ENCODE peak calls at places on chromosomes 13 and 19, in six cellular contexts. One of them, this sample, is unnamed.

GRCh38 chr13:47933688-47934011 is 67.4 kb downstream of the SUCLA2 start:
- DNase-seq in HepG2: peak; percentile 10
- DNase-seq in K562: no peak
- DNase-seq in H1: no peak
- DNase-seq in GM12878: no peak
- DNase-seq in SK-N-SH: no peak
- DNase-seq in this sample: peak; percentile 47

GRCh38 chr13:36341718-36342117 is 4.5 kb downstream of the SPART start:
- DNase-seq in HepG2: no peak
- DNase-seq in K562: no peak
- DNase-seq in H1: no peak
- DNase-seq in GM12878: no peak
- DNase-seq in SK-N-SH: no peak
- DNase-seq in this sample: no peak

GRCh38 chr13:65966991-65967451 is 1263.1 kb downstream of the PCDH9 start:
- DNase-seq in HepG2: peak; percentile 34
- DNase-seq in K562: peak; percentile 9
- DNase-seq in H1: peak; percentile 25
- DNase-seq in GM12878: no peak
- DNase-seq in SK-N-SH: peak; percentile 7
- DNase-seq in this sample: peak; percentile 44

GRCh38 chr19:38538793-38539528 is 78.8 kb downstream of the MAP4K1 start:
- DNase-seq in HepG2: no peak
- DNase-seq in K562: no peak
- DNase-seq in H1: no peak
- DNase-seq in GM12878: no peak
- DNase-seq in SK-N-SH: no peak
- DNase-seq in this sample: no peak

GRCh38 chr19:5978606-5979552 is 939 bp upstream of the RANBP3 start:
- DNase-seq in HepG2: no peak
- DNase-seq in K562: peak; percentile 46
- DNase-seq in H1: no peak
- DNase-seq in GM12878: no peak
- DNase-seq in SK-N-SH: peak; percentile 42
- DNase-seq in this sample: no peak

GRCh38 chr13:31786011-31786410 is 46.7 kb downstream of the RXFP2 start:
- DNase-seq in HepG2: no peak
- DNase-seq in K562: no peak
- DNase-seq in H1: no peak
- DNase-seq in GM12878: no peak
- DNase-seq in SK-N-SH: no peak
- DNase-seq in this sample: no peak

GRCh38 chr19:16820056-16820455 is 9.1 kb upstream of the SIN3B start:
- DNase-seq in HepG2: no peak
- DNase-seq in K562: no peak
- DNase-seq in H1: no peak
- DNase-seq in GM12878: no peak
- DNase-seq in SK-N-SH: no peak
- DNase-seq in this sample: no peak

GRCh38 chr19:54206030-54206830 is 5.6 kb downstream of the RPS9 start:
- DNase-seq in HepG2: no peak
- DNase-seq in K562: peak; percentile 65
- DNase-seq in H1: no peak
- DNase-seq in GM12878: no peak
- DNase-seq in SK-N-SH: no peak
- DNase-seq in this sample: no peak

GRCh38 chr13:35527451-35527850 is 51.0 kb upstream of the MAB21L1 start:
- DNase-seq in HepG2: no peak
- DNase-seq in K562: no peak
- DNase-seq in H1: no peak
- DNase-seq in GM12878: no peak
- DNase-seq in SK-N-SH: no peak
- DNase-seq in this sample: no peak

GRCh38 chr13:109396266-109396665 is 390.1 kb downstream of the IRS2 start:
- DNase-seq in HepG2: no peak
- DNase-seq in K562: no peak
- DNase-seq in H1: no peak
- DNase-seq in GM12878: no peak
- DNase-seq in SK-N-SH: no peak
- DNase-seq in this sample: no peak

GRCh38 chr19:18478545-18479311 is 40.8 kb upstream of the ISYNA1 start:
- DNase-seq in HepG2: peak; percentile 88
- DNase-seq in K562: peak; percentile 71
- DNase-seq in H1: no peak
- DNase-seq in GM12878: peak; percentile 51
- DNase-seq in SK-N-SH: peak; percentile 70
- DNase-seq in this sample: peak; percentile 96

GRCh38 chr19:3458595-3459284 is 21.6 kb downstream of the SMIM24 start:
- DNase-seq in HepG2: no peak
- DNase-seq in K562: no peak
- DNase-seq in H1: no peak
- DNase-seq in GM12878: no peak
- DNase-seq in SK-N-SH: peak; percentile 78
- DNase-seq in this sample: no peak

GRCh38 chr19:48963371-48964204 is 1.5 kb upstream of the FTL start:
- DNase-seq in HepG2: peak; percentile 98
- DNase-seq in K562: peak; percentile 94
- DNase-seq in H1: peak; percentile 80
- DNase-seq in GM12878: no peak
- DNase-seq in SK-N-SH: no peak
- DNase-seq in this sample: peak; percentile 80

GRCh38 chr19:2533686-2534085 is 57.8 kb downstream of the GADD45B start:
- DNase-seq in HepG2: no peak
- DNase-seq in K562: no peak
- DNase-seq in H1: no peak
- DNase-seq in GM12878: no peak
- DNase-seq in SK-N-SH: no peak
- DNase-seq in this sample: no peak

GRCh38 chr19:15591796-15592195 is 23.2 kb upstream of the CYP4F8 start:
- DNase-seq in HepG2: no peak
- DNase-seq in K562: no peak
- DNase-seq in H1: no peak
- DNase-seq in GM12878: no peak
- DNase-seq in SK-N-SH: no peak
- DNase-seq in this sample: no peak

GRCh38 chr19:15589760-15590451 is 25.1 kb upstream of the CYP4F8 start:
- DNase-seq in HepG2: no peak
- DNase-seq in K562: no peak
- DNase-seq in H1: no peak
- DNase-seq in GM12878: no peak
- DNase-seq in SK-N-SH: no peak
- DNase-seq in this sample: no peak

DNA sequence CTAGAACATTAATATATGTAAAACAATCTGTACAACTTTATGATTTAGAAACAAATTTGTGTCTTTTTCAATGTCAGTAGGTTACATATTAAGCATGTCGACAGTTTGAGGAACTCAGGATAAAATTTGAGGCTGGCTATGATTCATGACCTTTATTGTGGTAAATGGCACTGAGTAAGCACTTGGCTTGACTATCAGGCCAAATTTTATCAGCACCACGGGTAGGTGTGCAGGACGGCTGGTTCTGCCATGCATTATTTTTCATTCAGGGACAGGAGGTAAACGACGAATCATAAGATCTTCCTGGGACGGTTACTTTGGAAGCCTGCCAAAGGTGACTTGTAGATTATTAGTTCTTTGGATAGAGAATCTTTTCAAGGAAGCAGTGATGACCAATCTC is 19.9 kb upstream of the CYP4F8 start:
- DNase-seq in HepG2: no peak
- DNase-seq in K562: no peak
- DNase-seq in H1: no peak
- DNase-seq in GM12878: no peak
- DNase-seq in SK-N-SH: no peak
- DNase-seq in this sample: no peak
- TF ChIP-seq POLR2AphosphoS5 in HepG2: no peak
- TF ChIP-seq POLR2AphosphoS5 in K562: no peak
- TF ChIP-seq POLR2AphosphoS5 in H1: no peak
- TF ChIP-seq POLR2AphosphoS5 in GM12878: no peak
- TF ChIP-seq POLR2AphosphoS5 in SK-N-SH: no peak
- TF ChIP-seq POLR2AphosphoS5 in this sample: no peak

DNA sequence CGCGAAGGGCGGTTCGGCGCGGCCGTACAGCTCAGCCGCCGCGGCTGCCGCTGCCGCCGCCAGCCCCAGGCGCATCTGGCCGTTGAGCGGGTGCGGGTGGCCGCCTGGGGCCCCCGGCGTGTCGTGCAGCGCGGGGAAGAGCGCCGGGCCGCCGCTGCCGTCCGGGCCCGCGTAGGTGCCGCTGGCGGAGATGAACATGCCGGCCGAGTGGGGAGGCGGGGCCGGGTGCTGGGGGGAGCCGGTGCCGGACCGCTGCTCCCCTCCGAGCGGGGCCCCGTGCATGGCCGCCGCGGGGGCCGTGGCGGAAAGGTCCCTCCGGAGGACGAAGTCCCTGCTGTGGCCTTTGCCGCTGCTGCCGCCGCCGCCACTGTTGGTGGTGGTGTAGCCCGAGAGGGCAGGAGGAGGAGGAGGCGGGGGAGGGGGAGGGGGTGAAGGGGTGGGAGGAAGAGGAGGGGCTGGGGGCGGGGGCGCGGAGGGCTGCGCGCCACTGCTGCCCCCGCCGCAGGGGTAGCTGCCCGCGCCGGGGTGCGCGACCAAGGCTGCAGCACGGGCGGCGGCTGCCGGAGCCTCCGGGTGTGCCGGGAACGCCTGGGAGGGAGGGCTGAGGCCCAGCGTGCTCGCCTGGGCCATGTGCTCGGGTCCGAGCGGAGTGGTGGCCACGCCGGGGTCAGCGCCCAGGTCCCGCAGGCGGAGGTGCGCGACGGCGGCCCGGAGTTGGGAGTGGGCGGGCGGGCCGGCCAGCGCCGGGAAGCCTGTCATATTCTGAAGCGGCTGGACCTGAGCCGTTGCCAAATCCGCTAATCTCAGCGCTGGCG is 599 bp downstream of the ZIC5 start:
- DNase-seq in HepG2: no peak
- DNase-seq in K562: peak; percentile 55
- DNase-seq in H1: no peak
- DNase-seq in GM12878: no peak
- DNase-seq in SK-N-SH: peak; percentile 50
- DNase-seq in this sample: no peak
- TF ChIP-seq GABPA in HepG2: no peak
- TF ChIP-seq GABPA in K562: no peak
- TF ChIP-seq GABPA in H1: no peak
- TF ChIP-seq GABPA in GM12878: no peak
- TF ChIP-seq GABPA in SK-N-SH: no peak
- TF ChIP-seq GABPA in this sample: no peak

GRCh38 chr19:7921302-7921954 is 1.3 kb downstream of the SNAPC2 start:
- DNase-seq in HepG2: no peak
- DNase-seq in K562: peak; percentile 44
- DNase-seq in H1: no peak
- DNase-seq in GM12878: no peak
- DNase-seq in SK-N-SH: no peak
- DNase-seq in this sample: no peak

GRCh38 chr19:7918615-7919421 is 1.3 kb upstream of the SNAPC2 start:
- DNase-seq in HepG2: peak; percentile 81
- DNase-seq in K562: no peak
- DNase-seq in H1: no peak
- DNase-seq in GM12878: no peak
- DNase-seq in SK-N-SH: no peak
- DNase-seq in this sample: no peak

GRCh38 chr19:7920520-7921301 is 573 bp downstream of the SNAPC2 start:
- DNase-seq in HepG2: peak; percentile 77
- DNase-seq in K562: peak; percentile 99
- DNase-seq in H1: peak; percentile 85
- DNase-seq in GM12878: peak; percentile 78
- DNase-seq in SK-N-SH: peak; percentile 97
- DNase-seq in this sample: peak; percentile 90

GRCh38 chr19:7921955-7922840 is 2.1 kb downstream of the SNAPC2 start:
- DNase-seq in HepG2: no peak
- DNase-seq in K562: no peak
- DNase-seq in H1: no peak
- DNase-seq in GM12878: no peak
- DNase-seq in SK-N-SH: no peak
- DNase-seq in this sample: no peak

GRCh38 chr19:7919681-7920519 is at the start of gene SNAPC2:
- DNase-seq in HepG2: peak; percentile 89
- DNase-seq in K562: peak; percentile 99
- DNase-seq in H1: peak; percentile 80
- DNase-seq in GM12878: peak; percentile 70
- DNase-seq in SK-N-SH: peak; percentile 90
- DNase-seq in this sample: peak; percentile 86
- TF ChIP-seq POLR2AphosphoS5 in HepG2: peak; percentile 87
- TF ChIP-seq POLR2AphosphoS5 in K562: no peak
- TF ChIP-seq POLR2AphosphoS5 in H1: no peak
- TF ChIP-seq POLR2AphosphoS5 in GM12878: no peak
- TF ChIP-seq POLR2AphosphoS5 in SK-N-SH: peak; percentile 83
- TF ChIP-seq POLR2AphosphoS5 in this sample: peak; percentile 47

GRCh38 chr13:73177017-73177416 is 118.2 kb downstream of the KLF5 start:
- DNase-seq in HepG2: no peak
- DNase-seq in K562: no peak
- DNase-seq in H1: no peak
- DNase-seq in GM12878: no peak
- DNase-seq in SK-N-SH: no peak
- DNase-seq in this sample: no peak
- TF ChIP-seq GABPA in HepG2: no peak
- TF ChIP-seq GABPA in K562: no peak
- TF ChIP-seq GABPA in H1: no peak
- TF ChIP-seq GABPA in GM12878: no peak
- TF ChIP-seq GABPA in SK-N-SH: no peak
- TF ChIP-seq GABPA in this sample: no peak